ENCODE peak calls at places on chromosomes 1 and 21, in nine cellular contexts. S is tibial artery, B is cardiac fibroblast, I is epithelial cell of esophagus, F is endothelial cell of umbilical vein, W is fibroblast of villous mesenchyme, K is neural crest cell, X is osteocyte, O is psoas muscle. C is an unnamed sample.

GRCh38 chr21:37551406-37552355 is 185.1 kb downstream of the DYRK1A start:
- DNase-seq in W (peak; percentile 62), O (peak; percentile 71), K (no peak), B (peak; percentile 10), S (no peak), X (peak; percentile 84), I (no peak), F (peak; percentile 49), C (no peak)

GRCh38 chr1:7470904-7471638 is 300.0 kb upstream of the VAMP3 start:
- DNase-seq in S (peak; percentile 83), I (peak; percentile 99), B (peak; percentile 98), K (no peak), W (peak; percentile 97), X (peak; percentile 93), O (peak; percentile 55), F (peak; percentile 90), C (peak; percentile 99)

GRCh38 chr21:41658321-41658720 is 108.5 kb downstream of the RIPK4 start:
- DNase-seq in I (no peak), X (no peak), S (no peak), W (no peak), K (peak; percentile 33), F (no peak), O (no peak), B (no peak), C (no peak)

GRCh38 chr1:212608956-212609700 is 567 bp downstream of the ATF3 start:
- DNase-seq in K (peak; percentile 73), S (peak; percentile 45), I (no peak), W (peak; percentile 63), B (peak; percentile 49), X (peak; percentile 90), F (peak; percentile 66), O (peak; percentile 53), C (peak; percentile 65)

GRCh38 chr1:209720826-209721225 is 16.2 kb downstream of the HSD11B1 start:
- DNase-seq in X (no peak), F (no peak), W (peak; percentile 61), B (no peak), I (no peak), K (no peak), S (no peak), O (no peak), C (no peak)

GRCh38 chr1:115757286-115757810 is 11.2 kb downstream of the CASQ2 start:
- DNase-seq in X (no peak), F (no peak), B (no peak), I (no peak), W (no peak), S (no peak), K (no peak), O (no peak), C (no peak)

GRCh38 chr1:25206201-25206600 is 26.1 kb downstream of the SYF2 start:
- DNase-seq in O (no peak), K (no peak), F (no peak), X (no peak), I (no peak), B (no peak), W (no peak), S (no peak), C (no peak)

GRCh38 chr1:206866062-206866461 is 639 bp downstream of the IL20 start:
- DNase-seq in B (peak; percentile 35), W (peak; percentile 83), S (no peak), X (no peak), K (no peak), O (no peak), I (peak; percentile 22), F (no peak), C (peak; percentile 51)

GRCh38 chr1:66764994-66765578 is 12.8 kb downstream of the DYNLT5 start:
- DNase-seq in S (peak; percentile 48), F (peak; percentile 79), W (peak; percentile 71), O (no peak), B (peak; percentile 80), X (no peak), K (peak; percentile 53), I (peak; percentile 65), C (peak; percentile 65)

GRCh38 chr1:116713474-116713873 is 40.8 kb upstream of the CD2 start:
- DNase-seq in S (no peak), B (no peak), F (no peak), K (no peak), W (no peak), I (no peak), O (no peak), X (no peak), C (no peak)

GRCh38 chr21:34890724-34891609 is 158.1 kb downstream of the RUNX1 start:
- DNase-seq in K (peak; percentile 16), B (peak; percentile 51), S (peak; percentile 43), O (peak; percentile 29), X (no peak), W (peak; percentile 44), F (peak; percentile 46), I (peak; percentile 44), C (no peak)

GRCh38 chr1:196858811-196859210 is 29.0 kb upstream of the CFHR4 start:
- DNase-seq in F (no peak), K (no peak), O (no peak), S (no peak), I (no peak), B (no peak), X (no peak), W (no peak), C (no peak)

GRCh38 chr1:212238552-212238951 is 46.7 kb upstream of the PPP2R5A start:
- DNase-seq in K (no peak), X (no peak), S (no peak), I (peak; percentile 13), O (no peak), F (no peak), B (no peak), W (no peak), C (no peak)

GRCh38 chr1:181497870-181498269 is 14.6 kb downstream of the CACNA1E start:
- DNase-seq in F (no peak), X (no peak), S (no peak), O (no peak), W (no peak), K (no peak), I (no peak), B (no peak), C (no peak)

GRCh38 chr1:176051402-176051801 is 155.7 kb downstream of the COP1 start:
- DNase-seq in B (no peak), I (no peak), F (no peak), S (no peak), O (no peak), K (no peak), X (no peak), W (no peak), C (no peak)

DNA sequence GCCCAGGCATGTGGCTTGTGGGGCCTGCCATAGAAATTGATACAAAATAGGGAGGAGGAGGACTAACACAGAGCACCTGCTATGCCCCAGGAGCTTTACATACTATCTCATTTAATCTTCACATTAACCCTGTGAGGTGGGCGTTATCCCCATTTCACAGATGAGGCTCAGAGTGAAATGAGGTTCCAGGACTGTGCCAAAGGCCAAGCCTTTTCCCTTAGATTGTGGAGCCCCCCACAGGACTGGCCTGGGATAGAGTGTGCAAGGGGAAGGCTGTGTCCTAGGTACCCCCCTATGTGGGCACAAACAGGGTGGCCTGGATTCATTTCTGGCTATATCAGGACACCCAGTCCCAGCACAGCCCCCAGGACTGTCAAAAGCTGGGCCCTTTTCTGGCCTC is 2.2 kb upstream of the DDOST start:
- DNase-seq in B (no peak), K (no peak), O (no peak), W (no peak), F (no peak), X (no peak), S (no peak), I (no peak), C (no peak)
- TF ChIP-seq CTCF in B (no peak), K (no peak), O (no peak), W (no peak), F (no peak), X (no peak), S (no peak), I (no peak), C (no peak)

GRCh38 chr1:178060789-178061556 is 32.9 kb upstream of the RASAL2 start:
- DNase-seq in X (no peak), B (peak; percentile 97), F (no peak), S (no peak), I (peak; percentile 92), K (no peak), W (peak; percentile 69), O (no peak), C (peak; percentile 90)
- TF ChIP-seq CTCF in X (peak; percentile 7), B (no peak), F (no peak), S (no peak), I (no peak), K (no peak), W (no peak), O (no peak), C (peak; percentile 5)

GRCh38 chr1:183022202-183023145 is 746 bp upstream of the LAMC1 start:
- DNase-seq in W (peak; percentile 98), S (peak; percentile 92), X (peak; percentile 90), I (peak; percentile 96), F (peak; percentile 99), B (peak; percentile 99), O (peak; percentile 86), K (peak; percentile 17), C (peak; percentile 99)

GRCh38 chr1:183023146-183023600 is at the start of gene LAMC1:
- DNase-seq in O (peak; percentile 87), F (peak; percentile 80), K (peak; percentile 90), I (peak; percentile 62), X (peak; percentile 96), W (peak; percentile 89), S (peak; percentile 71), B (peak; percentile 86), C (peak; percentile 78)

GRCh38 chr1:183019126-183019740 is 4.0 kb upstream of the LAMC1 start:
- DNase-seq in B (no peak), F (peak; percentile 84), X (no peak), O (no peak), I (no peak), S (no peak), K (no peak), W (no peak), C (no peak)

GRCh38 chr1:183021405-183022201 is 1.6 kb upstream of the LAMC1 start:
- DNase-seq in B (no peak), X (no peak), F (no peak), O (no peak), W (no peak), K (no peak), S (no peak), I (no peak), C (no peak)

GRCh38 chr1:183019860-183020259 is 3.4 kb upstream of the LAMC1 start:
- DNase-seq in K (no peak), W (no peak), S (no peak), X (no peak), O (no peak), F (peak; percentile 94), B (peak; percentile 61), I (no peak), C (peak; percentile 71)
- TF ChIP-seq CTCF in K (no peak), W (no peak), S (no peak), X (peak; percentile 49), O (no peak), F (peak; percentile 9), B (peak; percentile 31), I (peak; percentile 27), C (peak; percentile 17)

DNA sequence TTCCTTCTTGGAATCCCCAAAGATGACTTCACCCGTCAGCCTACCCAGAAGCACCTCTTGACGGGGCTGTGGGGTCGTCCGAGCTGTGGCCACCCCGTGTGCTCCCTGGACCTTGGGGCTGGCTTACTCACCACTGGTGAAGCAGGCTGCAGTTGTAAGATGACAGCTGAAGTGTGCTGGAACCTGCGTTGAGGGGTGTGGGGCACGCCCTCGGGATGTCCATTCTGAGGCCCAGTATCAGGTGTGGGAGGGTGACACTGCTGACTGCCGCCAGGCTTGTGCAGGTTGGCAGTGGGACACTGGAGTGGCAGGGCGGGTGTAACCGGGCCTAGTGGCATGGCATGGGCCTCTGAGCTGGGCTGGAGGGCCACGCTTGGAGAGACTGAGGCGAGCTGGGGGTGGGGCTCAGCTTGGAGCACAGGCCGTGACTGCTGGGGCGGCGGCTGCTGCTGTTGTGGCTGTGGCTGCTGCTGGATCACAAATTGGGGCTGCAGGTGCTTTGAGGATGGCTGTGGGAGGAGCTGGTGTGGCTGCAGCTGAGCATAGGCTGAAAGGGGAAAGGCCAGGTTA is 33.9 kb upstream of the A3GALT2 start:
- DNase-seq in W (no peak), F (no peak), B (no peak), O (no peak), K (no peak), I (no peak), X (peak; percentile 51), S (no peak), C (no peak)
- TF ChIP-seq CTCF in W (no peak), F (no peak), B (no peak), O (no peak), K (no peak), I (no peak), X (no peak), S (no peak), C (no peak)